ENCODE peak calls at places on chromosomes 11 and 22, in four cellular contexts. M is left ventricle myocardium inferior, F is colonic mucosa, G is astrocyte of the spinal cord. K is an unnamed sample.

GRCh38 chr11:2582958-2583604 is 116.7 kb downstream of the KCNQ1OT1 start:
- DNase-seq in M (peak; percentile 9), F (no peak), G (no peak), K (no peak)

GRCh38 chr22:34885852-34886251 is 180.1 kb upstream of the ISX start:
- DNase-seq in M (no peak), F (no peak), G (no peak), K (peak; percentile 1)

GRCh38 chr11:12122083-12122482 is 11.7 kb downstream of the MICAL2 start:
- DNase-seq in M (no peak), F (no peak), G (no peak), K (no peak)

GRCh38 chr11:32420937-32421532 is 14.3 kb downstream of the WT1 start:
- DNase-seq in M (no peak), F (no peak), G (no peak), K (no peak)

GRCh38 chr11:128039140-128040021 is 548.0 kb downstream of the ETS1 start:
- DNase-seq in M (no peak), F (peak; percentile 45), G (peak; percentile 90), K (peak; percentile 83)

GRCh38 chr11:62147545-62147944 is 23.7 kb downstream of the INCENP start:
- DNase-seq in M (no peak), F (no peak), G (no peak), K (no peak)

GRCh38 chr11:46278387-46279173 is 1.1 kb downstream of the CREB3L1 start:
- DNase-seq in M (peak; percentile 58), F (peak; percentile 93), G (peak; percentile 64), K (no peak)

GRCh38 chr11:64905516-64906313 is 11.3 kb downstream of the ATG2A start:
- DNase-seq in M (no peak), F (no peak), G (no peak), K (no peak)

GRCh38 chr11:126477526-126478275 is 122.2 kb downstream of the ST3GAL4 start:
- DNase-seq in M (no peak), F (no peak), G (no peak), K (no peak)

GRCh38 chr22:50522806-50523438 is 2.5 kb downstream of the SCO2 start:
- DNase-seq in M (no peak), F (no peak), G (no peak), K (no peak)

GRCh38 chr11:119144825-119145476 is 3.9 kb upstream of the ABCG4 start:
- DNase-seq in M (peak; percentile 54), F (peak; percentile 76), G (peak; percentile 66), K (peak; percentile 69)

GRCh38 chr11:8871283-8871775 is 39.7 kb upstream of the AKIP1 start:
- DNase-seq in M (peak; percentile 76), F (peak; percentile 76), G (peak; percentile 93), K (peak; percentile 41)

GRCh38 chr11:3051435-3052108 is 5.7 kb downstream of the CARS1 start:
- DNase-seq in M (no peak), F (no peak), G (no peak), K (no peak)

GRCh38 chr11:20880094-20880493 is 210.7 kb downstream of the NELL1 start:
- DNase-seq in M (no peak), F (no peak), G (no peak), K (no peak)

GRCh38 chr11:101430236-101430635 is 153.6 kb downstream of the TRPC6 start:
- DNase-seq in M (no peak), F (no peak), G (no peak), K (no peak)

GRCh38 chr11:107695446-107695845 is 16.4 kb downstream of the SLN start:
- DNase-seq in M (no peak), F (no peak), G (no peak), K (no peak)

GRCh38 chr11:18617688-18618340 is 16.3 kb downstream of the SPTY2D1 start:
- DNase-seq in M (no peak), F (no peak), G (peak; percentile 83), K (no peak)

GRCh38 chr11:72782081-72782920 is 11.5 kb downstream of the STARD10 start:
- DNase-seq in M (no peak), F (peak; percentile 86), G (no peak), K (no peak)

GRCh38 chr11:74696932-74697687 is 34.1 kb downstream of the CHRDL2 start:
- DNase-seq in M (peak; percentile 83), F (peak; percentile 41), G (peak; percentile 74), K (peak; percentile 77)

GRCh38 chr11:61657566-61657965 is 22.6 kb upstream of the DAGLA start:
- DNase-seq in M (no peak), F (no peak), G (no peak), K (peak; percentile 8)

GRCh38 chr11:90448280-90448679 is 225.4 kb upstream of the CHORDC1 start:
- DNase-seq in M (no peak), F (no peak), G (no peak), K (no peak)

GRCh38 chr11:75795276-75796090 is 19.5 kb upstream of the UVRAG start:
- DNase-seq in M (no peak), F (no peak), G (no peak), K (no peak)

GRCh38 chr11:47400813-47401279 is 7.5 kb upstream of the SLC39A13 start:
- DNase-seq in M (no peak), F (no peak), G (no peak), K (no peak)

GRCh38 chr22:40452730-40453487 is 82.5 kb downstream of the SGSM3 start:
- DNase-seq in M (no peak), F (no peak), G (no peak), K (no peak)

GRCh38 chr11:124225471-124225870 is 15.4 kb upstream of the OR8G1 start:
- DNase-seq in M (no peak), F (no peak), G (no peak), K (no peak)

GRCh38 chr11:2708757-2709281 is 9.0 kb upstream of the KCNQ1OT1 start:
- DNase-seq in M (no peak), F (no peak), G (no peak), K (no peak)

GRCh38 chr11:119056397-119056999 is 507 bp downstream of the HYOU1 start:
- DNase-seq in M (no peak), F (peak; percentile 56), G (no peak), K (peak; percentile 47)

DNA sequence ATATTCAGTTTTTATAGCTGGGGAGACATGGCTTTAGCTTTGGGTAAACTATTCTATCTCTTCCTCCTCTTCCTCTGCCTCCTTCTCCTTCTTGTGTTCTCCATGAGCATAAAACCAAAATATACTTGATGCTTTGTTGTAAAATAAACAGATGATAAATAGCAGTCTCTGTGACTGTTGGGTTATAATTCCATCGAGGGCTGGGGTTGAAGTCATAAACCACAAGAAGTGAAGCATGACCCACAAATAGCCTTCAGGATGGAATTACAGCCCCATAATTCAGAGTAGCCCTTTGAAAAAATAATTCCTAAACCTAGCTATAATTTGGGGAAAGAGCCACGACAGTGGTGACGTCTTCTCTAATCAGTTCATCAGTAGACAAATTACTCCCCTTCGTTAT is 177.7 kb downstream of the SNX19 start:
- DNase-seq in M (no peak), F (no peak), G (peak; percentile 50), K (no peak)
- H3K4me3 ChIP-seq in M (peak overlapping the region; percentile 34), F (no peak overlapping the region), G (no peak overlapping the region), K (no peak overlapping the region)

GRCh38 chr11:71490044-71490730 is 36.9 kb upstream of the KRTAP5-7 start:
- DNase-seq in M (no peak), F (no peak), G (no peak), K (no peak)
- H3K4me3 ChIP-seq in M (no peak overlapping the region), F (no peak overlapping the region), G (no peak overlapping the region), K (no peak overlapping the region)

GRCh38 chr11:94737171-94737611 is 31.0 kb upstream of the AMOTL1 start:
- DNase-seq in M (no peak), F (no peak), G (peak; percentile 44), K (peak; percentile 66)
- H3K4me3 ChIP-seq in M (no peak overlapping the region), F (no peak overlapping the region), G (no peak overlapping the region), K (no peak overlapping the region)

DNA sequence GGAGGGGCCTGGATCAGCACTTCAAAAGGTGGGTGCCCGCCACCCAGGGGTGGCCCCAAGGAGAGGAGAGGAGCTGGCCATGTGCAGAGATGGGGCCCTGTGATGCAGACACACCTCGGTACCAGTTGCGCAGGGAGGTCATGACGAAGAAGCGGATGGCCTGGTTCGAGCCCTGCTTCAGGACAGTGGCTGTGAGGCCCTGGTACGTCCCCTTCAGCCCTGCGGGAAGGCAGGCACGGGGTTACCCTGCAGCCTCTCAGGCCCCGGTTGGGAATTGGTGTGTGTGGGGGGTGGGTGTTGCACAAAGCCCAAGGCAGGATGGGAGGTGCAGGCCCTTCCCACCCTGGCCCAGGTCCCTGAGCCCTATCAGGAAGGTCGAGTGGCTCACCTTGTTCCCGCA is 1.8 kb downstream of the SLC25A1 start:
- DNase-seq in M (no peak), F (no peak), G (no peak), K (no peak)
- H3K4me3 ChIP-seq in M (peak overlapping the region; percentile 97), F (no peak overlapping the region), G (peak overlapping the region; percentile 53), K (no peak overlapping the region)

GRCh38 chr11:65921033-65921555 is 1.9 kb downstream of the DRAP1 start:
- DNase-seq in M (no peak), F (no peak), G (no peak), K (no peak)
- H3K4me3 ChIP-seq in M (peak overlapping the region; percentile 100), F (no peak overlapping the region), G (no peak overlapping the region), K (no peak overlapping the region)

GRCh38 chr11:35420371-35420770 is 1.0 kb upstream of the SLC1A2 start:
- DNase-seq in M (no peak), F (no peak), G (no peak), K (no peak)
- H3K4me3 ChIP-seq in M (peak overlapping the region; percentile 67), F (no peak overlapping the region), G (no peak overlapping the region), K (no peak overlapping the region)

DNA sequence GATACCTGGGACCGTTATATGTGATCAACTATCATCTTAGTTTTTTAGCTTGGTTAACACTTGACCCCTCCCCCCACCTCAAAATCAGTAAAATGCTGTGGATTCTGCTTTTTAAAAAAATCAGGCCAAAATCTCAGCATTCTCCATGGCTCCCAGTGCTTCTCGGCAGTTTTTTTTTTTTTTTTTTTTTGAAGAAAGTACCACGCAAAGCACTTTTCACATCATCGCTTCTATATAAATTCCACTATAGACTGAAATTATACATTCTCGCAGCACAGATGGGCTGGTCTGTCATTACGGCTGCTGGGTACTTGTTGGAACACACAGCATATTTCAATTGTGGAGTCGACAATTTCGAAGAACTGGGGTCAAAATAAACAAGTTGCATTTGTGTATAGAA is 67.7 kb upstream of the PPARA start:
- DNase-seq in M (no peak), F (no peak), G (no peak), K (no peak)
- H3K4me3 ChIP-seq in M (peak overlapping the region; percentile 96), F (no peak overlapping the region), G (peak overlapping the region; percentile 86), K (no peak overlapping the region)

K was measured in bronchial epithelial cell.